ENCODE peak calls at places on chromosome 1, in ten cellular contexts. D, E, J, I, G, W, Y, K, X and L are unnamed samples.

GRCh38 chr1:187264995-187265602 is 436.4 kb downstream of the PLA2G4A start:
- DNase-seq in K (no peak), J (no peak), G (peak; percentile 73), W (no peak), X (peak; percentile 61), Y (no peak), E (no peak), I (no peak), D (no peak), L (no peak)

GRCh38 chr1:198542632-198543031 is 2.2 kb upstream of the ATP6V1G3 start:
- DNase-seq in W (no peak), G (no peak), X (no peak), I (no peak), Y (no peak), D (no peak), E (no peak), J (no peak), K (no peak), L (no peak)

GRCh38 chr1:118483245-118484006 is 298.4 kb upstream of the SPAG17 start:
- DNase-seq in Y (no peak), W (no peak), E (no peak), K (no peak), I (no peak), J (no peak), G (no peak), X (no peak), D (no peak), L (no peak)

GRCh38 chr1:164613176-164613575 is 54.2 kb downstream of the PBX1 start:
- DNase-seq in W (no peak), Y (no peak), I (no peak), E (no peak), J (peak; percentile 40), K (no peak), X (no peak), D (no peak), G (no peak), L (no peak)

GRCh38 chr1:211480941-211481545 is 10.9 kb downstream of the RD3 start:
- DNase-seq in W (no peak), E (no peak), X (no peak), D (no peak), K (no peak), Y (no peak), I (no peak), G (no peak), J (no peak), L (no peak)

GRCh38 chr1:17011439-17012307 is at the start of gene ATP13A2:
- DNase-seq in E (peak; percentile 86), D (peak; percentile 19), Y (peak; percentile 92), I (peak; percentile 87), W (peak; percentile 85), J (peak; percentile 89), X (peak; percentile 71), G (peak; percentile 68), K (peak; percentile 92), L (peak; percentile 70)

GRCh38 chr1:53641481-53642214 is 97.3 kb downstream of the GLIS1 start:
- DNase-seq in I (no peak), J (no peak), W (no peak), K (no peak), D (no peak), E (peak; percentile 34), Y (peak; percentile 47), G (no peak), X (no peak), L (peak; percentile 53)

GRCh38 chr1:9494936-9495758 is 44.1 kb upstream of the SLC25A33 start:
- DNase-seq in I (peak; percentile 72), W (peak; percentile 57), K (peak; percentile 42), X (peak; percentile 60), J (peak; percentile 71), D (peak; percentile 9), Y (peak; percentile 79), G (peak; percentile 35), E (peak; percentile 57), L (no peak)

GRCh38 chr1:109620396-109620817 is 770 bp downstream of the AMPD2 start:
- DNase-seq in Y (peak; percentile 66), J (no peak), K (no peak), X (peak; percentile 37), I (no peak), E (no peak), G (peak; percentile 85), D (no peak), W (no peak), L (no peak)

GRCh38 chr1:11065796-11066195 is 6.0 kb upstream of the SRM start:
- DNase-seq in E (no peak), Y (no peak), J (no peak), K (no peak), X (no peak), I (no peak), G (no peak), W (no peak), D (no peak), L (peak; percentile 10)

GRCh38 chr1:26814893-26815292 is 11.6 kb upstream of the ZDHHC18 start:
- DNase-seq in J (no peak), X (no peak), D (no peak), K (no peak), G (no peak), W (no peak), Y (no peak), E (no peak), I (no peak), L (no peak)

GRCh38 chr1:26811708-26812107 is 14.8 kb upstream of the ZDHHC18 start:
- DNase-seq in X (no peak), W (no peak), K (no peak), I (no peak), E (no peak), J (no peak), D (no peak), Y (no peak), G (no peak), L (no peak)

GRCh38 chr1:26814377-26814776 is 12.1 kb upstream of the ZDHHC18 start:
- DNase-seq in K (no peak), J (no peak), X (no peak), D (no peak), Y (no peak), E (no peak), W (no peak), G (no peak), I (no peak), L (no peak)

GRCh38 chr1:26811057-26811456 is 15.4 kb upstream of the ZDHHC18 start:
- DNase-seq in K (no peak), J (no peak), X (no peak), D (no peak), I (peak; percentile 60), G (no peak), E (no peak), W (no peak), Y (no peak), L (no peak)
- H3K27ac ChIP-seq in K (no peak overlapping the region), J (no peak overlapping the region), X (no peak overlapping the region), D (no peak overlapping the region), I (no peak overlapping the region), G (no peak overlapping the region), E (no peak overlapping the region), W (no peak overlapping the region), Y (no peak overlapping the region), L (no peak overlapping the region)

DNA sequence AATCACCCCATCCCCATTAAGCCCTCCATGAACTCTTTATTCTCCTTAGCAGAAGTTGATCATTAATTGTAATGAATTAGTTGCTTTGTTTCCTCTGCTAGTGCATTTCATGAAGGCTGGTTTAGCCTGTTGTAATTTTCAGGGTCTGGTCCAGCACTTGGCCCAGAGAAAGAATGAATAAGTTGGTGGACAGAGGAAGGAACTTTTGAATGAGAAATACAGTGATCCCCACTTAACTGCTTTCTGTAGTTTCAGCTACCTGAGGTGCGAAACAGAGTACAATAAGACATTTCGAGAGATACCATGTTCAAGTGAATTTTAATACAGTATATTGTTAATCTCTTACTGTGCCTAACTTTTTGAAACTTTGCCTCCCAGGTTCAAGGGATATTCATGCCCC is 1.8 kb downstream of the SOAT1 start:
- DNase-seq in D (no peak), K (no peak), G (no peak), W (no peak), E (no peak), I (no peak), J (no peak), Y (no peak), X (no peak), L (no peak)
- H3K27ac ChIP-seq in D (no peak overlapping the region), K (peak overlapping the region; percentile 87), G (peak overlapping the region; percentile 65), W (peak overlapping the region; percentile 96), E (peak overlapping the region; percentile 96), I (no peak overlapping the region), J (peak overlapping the region; percentile 97), Y (no peak overlapping the region), X (no peak overlapping the region), L (peak overlapping the region; percentile 98)

DNA sequence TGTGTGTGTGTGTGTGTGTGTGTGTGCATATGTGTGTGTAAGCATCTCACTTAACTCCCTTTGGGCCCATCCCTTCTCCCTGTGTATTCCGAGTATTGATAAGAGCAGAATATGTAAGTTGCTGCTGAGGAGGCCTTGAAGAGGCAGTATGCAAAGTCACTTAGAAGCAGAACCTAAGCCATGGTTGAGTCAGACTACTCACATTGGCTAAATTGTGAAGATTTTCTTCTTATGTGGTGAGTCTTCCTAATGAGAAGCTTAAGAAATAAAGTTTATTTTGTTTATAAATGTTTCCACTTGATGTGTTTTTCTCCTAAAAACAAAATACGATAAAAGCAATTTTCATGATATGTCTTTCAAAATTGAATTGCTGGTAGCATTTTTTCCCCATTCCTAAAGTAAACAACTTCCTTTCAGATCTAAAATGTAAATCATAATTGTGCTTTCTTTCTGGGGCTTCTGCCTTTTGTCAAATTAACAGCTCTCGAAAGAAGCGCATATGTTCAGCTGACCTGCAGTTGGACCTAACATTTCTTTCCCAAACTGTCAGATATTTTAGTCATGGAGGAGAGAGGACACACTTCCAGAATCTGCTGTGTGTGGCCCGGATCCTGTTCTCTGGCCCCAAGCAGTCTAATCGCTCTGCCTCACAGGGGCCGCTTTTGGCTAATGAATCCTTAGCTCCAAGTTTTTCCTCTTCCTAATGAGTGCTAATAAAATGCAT is 284.0 kb downstream of the DUSP10 start:
- DNase-seq in E (no peak), Y (no peak), I (no peak), X (no peak), J (no peak), G (peak; percentile 77), W (no peak), D (no peak), K (no peak), L (no peak)
- H3K27ac ChIP-seq in E (no peak overlapping the region), Y (peak overlapping the region; percentile 39), I (no peak overlapping the region), X (no peak overlapping the region), J (peak overlapping the region; percentile 66), G (no peak overlapping the region), W (no peak overlapping the region), D (no peak overlapping the region), K (peak overlapping the region; percentile 60), L (no peak overlapping the region)

GRCh38 chr1:191959856-191960255 is 198.4 kb upstream of the RGS18 start:
- DNase-seq in D (no peak), X (no peak), G (no peak), I (no peak), E (no peak), W (no peak), K (no peak), J (no peak), Y (no peak), L (no peak)

GRCh38 chr1:191963781-191964455 is 194.3 kb upstream of the RGS18 start:
- DNase-seq in E (no peak), D (no peak), X (no peak), J (no peak), I (no peak), Y (no peak), K (no peak), W (no peak), G (no peak), L (no peak)

DNA sequence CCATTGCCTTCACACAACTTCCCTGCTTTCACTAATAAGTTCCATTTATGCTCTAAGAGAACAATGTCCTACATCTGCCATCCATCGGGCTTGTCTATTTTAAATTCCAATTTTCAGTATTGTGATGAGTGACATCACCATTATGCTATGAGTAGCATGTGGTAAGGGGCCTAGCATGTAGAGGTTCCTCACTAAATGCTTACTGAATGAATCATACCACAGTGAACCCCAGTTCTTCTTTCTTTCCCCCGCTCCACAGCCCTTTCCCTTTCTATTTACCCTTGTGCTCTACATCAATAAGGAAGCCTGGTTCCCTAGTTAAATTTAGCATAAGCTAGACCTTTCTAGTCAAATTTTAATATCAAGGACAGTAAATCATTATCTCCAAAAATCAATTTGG is 195.0 kb upstream of the RGS18 start:
- DNase-seq in G (peak; percentile 23), E (no peak), J (no peak), K (no peak), D (no peak), W (no peak), X (no peak), Y (no peak), I (no peak), L (no peak)
- H3K27ac ChIP-seq in G (peak overlapping the region; percentile 79), E (no peak overlapping the region), J (no peak overlapping the region), K (no peak overlapping the region), D (no peak overlapping the region), W (no peak overlapping the region), X (no peak overlapping the region), Y (no peak overlapping the region), I (no peak overlapping the region), L (no peak overlapping the region)